ENCODE peak calls at places on chromosomes 6 and 20, in nine cellular contexts. Y is transverse colon, O is hepatocyte, Q is spleen, K is fibroblast of lung, P is colonic mucosa, R is esophagus squamous epithelium, I is fibroblast of villous mesenchyme, C is A673. N is an unnamed sample.

GRCh38 chr6:41713161-41713649 is 22.2 kb downstream of the TFEB start:
- DNase-seq in R (no peak), P (no peak), Y (no peak), C (no peak), O (no peak), Q (no peak), K (peak), I (peak), N (peak)

GRCh38 chr6:47700051-47700450 is 1.7 kb downstream of the ADGRF4 start:
- DNase-seq in O (peak), I (peak), K (peak), C (no peak), Y (no peak), Q (no peak), P (no peak), R (no peak), N (peak)

GRCh38 chr6:150118642-150119041 is 24.2 kb upstream of the PPP1R14C start:
- DNase-seq in O (no peak), Y (no peak), P (no peak), C (no peak), I (no peak), R (no peak), K (no peak), Q (no peak), N (no peak)

GRCh38 chr6:139967497-139967896 is 593.0 kb upstream of the CITED2 start:
- DNase-seq in K (peak), Y (no peak), I (no peak), R (no peak), P (no peak), O (no peak), Q (no peak), C (no peak), N (peak)

GRCh38 chr6:37316071-37316470 is 37.7 kb upstream of the RNF8 start:
- DNase-seq in R (no peak), C (no peak), O (no peak), I (no peak), Y (no peak), P (no peak), Q (no peak), K (peak), N (no peak)

GRCh38 chr20:61308171-61308795 is 56.2 kb downstream of the CDH4 start:
- DNase-seq in Y (no peak), O (no peak), I (no peak), P (no peak), C (no peak), Q (peak), K (peak), R (no peak), N (no peak)

GRCh38 chr6:158409451-158409850 is 97.2 kb downstream of the TULP4 start:
- DNase-seq in Q (no peak), C (peak), I (peak), P (no peak), O (no peak), Y (no peak), R (no peak), K (peak), N (peak)

GRCh38 chr20:60490184-60490583 is 532.0 kb downstream of the CDH26 start:
- DNase-seq in Y (no peak), O (no peak), R (no peak), Q (no peak), P (no peak), I (no peak), K (no peak), C (no peak), N (no peak)

GRCh38 chr20:36631651-36632050 is 14.3 kb downstream of the SLA2 start:
- DNase-seq in P (no peak), K (no peak), Y (no peak), I (no peak), C (no peak), Q (no peak), O (no peak), R (no peak), N (peak)

GRCh38 chr6:62150048-62150663 is 135.9 kb downstream of the KHDRBS2 start:
- DNase-seq in R (no peak), I (peak), C (peak), Q (no peak), K (peak), O (peak), Y (no peak), P (peak), N (peak)

GRCh38 chr6:150243620-150244314 is 100.9 kb downstream of the PPP1R14C start:
- DNase-seq in C (no peak), K (peak), Y (no peak), P (no peak), R (no peak), I (peak), O (no peak), Q (no peak), N (no peak)

GRCh38 chr6:129744880-129745237 is 34.9 kb upstream of the ARHGAP18 start:
- DNase-seq in I (no peak), K (no peak), C (no peak), Y (no peak), Q (no peak), O (no peak), R (no peak), P (no peak), N (no peak)

GRCh38 chr6:154499854-154500589 is 10.5 kb downstream of the CNKSR3 start:
- DNase-seq in R (no peak), K (no peak), Y (no peak), P (no peak), O (no peak), I (no peak), C (no peak), Q (no peak), N (no peak)

GRCh38 chr6:9204171-9204570 is 768.8 kb upstream of the SLC35B3 start:
- DNase-seq in Y (no peak), O (no peak), R (no peak), C (peak), Q (no peak), I (peak), P (no peak), K (peak), N (peak)

GRCh38 chr20:32995802-32996201 is 8.4 kb downstream of the SUN5 start:
- DNase-seq in C (no peak), O (no peak), Y (no peak), K (no peak), I (no peak), R (no peak), Q (no peak), P (no peak), N (no peak)
- TF ChIP-seq CTCF in C (peak), O (no peak), Y (no peak), K (no peak), I (no peak), R (no peak), Q (no peak), P (no peak), N (no peak)

GRCh38 chr20:44053046-44053445 is 133.9 kb downstream of the JPH2 start:
- DNase-seq in R (no peak), K (no peak), Q (no peak), Y (no peak), C (no peak), I (no peak), O (no peak), P (no peak), N (no peak)
- H3K4me3 ChIP-seq in R (no peak), K (no peak), Q (no peak), Y (no peak), C (no peak), I (no peak), O (no peak), P (no peak), N (no peak)

GRCh38 chr6:95145457-95145856 is 431.9 kb upstream of the MANEA start:
- DNase-seq in C (no peak), I (no peak), O (no peak), K (no peak), Q (no peak), R (no peak), Y (no peak), P (no peak), N (no peak)

GRCh38 chr6:95142661-95143060 is 434.7 kb upstream of the MANEA start:
- DNase-seq in C (no peak), K (no peak), R (no peak), O (no peak), Y (no peak), P (no peak), I (no peak), Q (no peak), N (no peak)

GRCh38 chr6:95142101-95142500 is 435.2 kb upstream of the MANEA start:
- DNase-seq in Y (no peak), C (no peak), Q (no peak), O (no peak), K (no peak), I (no peak), R (no peak), P (no peak), N (no peak)

DNA sequence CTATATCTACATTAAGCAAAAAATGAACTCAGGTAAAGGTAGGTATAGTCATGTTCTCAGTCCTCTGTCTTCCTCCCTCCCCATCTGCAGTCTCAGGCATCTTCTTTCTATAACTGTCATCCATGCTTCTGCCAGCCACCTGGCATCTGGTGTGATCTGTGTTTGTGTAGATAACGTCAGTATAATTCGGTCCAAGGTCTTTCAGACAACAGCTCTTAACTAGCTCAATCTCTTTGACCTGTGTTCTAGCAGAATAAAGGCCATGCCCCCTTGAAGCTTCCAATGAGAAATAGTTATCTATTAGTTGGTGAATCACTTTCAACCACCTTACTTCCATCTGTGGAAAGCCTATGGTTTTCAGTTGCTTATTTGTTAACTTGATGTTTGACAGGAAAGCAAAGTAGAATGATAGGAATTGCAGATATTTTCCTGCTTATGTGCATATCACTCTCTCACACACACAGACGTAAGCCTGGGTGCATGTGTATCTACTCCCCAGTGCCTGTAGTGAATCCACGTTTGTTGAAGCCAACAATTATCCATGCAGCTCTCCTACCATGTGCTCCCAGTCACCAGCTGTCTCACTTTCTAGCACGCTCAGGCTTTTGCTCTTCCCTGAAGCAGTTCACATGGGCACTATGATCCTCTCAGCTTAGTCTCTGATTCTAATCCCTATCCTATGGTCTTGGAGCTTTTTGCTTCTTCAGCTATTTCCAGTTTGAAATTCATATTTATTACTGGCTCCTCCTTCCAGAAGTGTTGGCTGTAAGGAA is 433.7 kb upstream of the MANEA start:
- DNase-seq in I (no peak), O (no peak), R (no peak), P (no peak), Y (no peak), Q (no peak), K (no peak), C (no peak), N (no peak)
- TF ChIP-seq CTCF in I (no peak), O (no peak), R (no peak), P (no peak), Y (no peak), Q (no peak), K (no peak), C (no peak), N (no peak)

DNA sequence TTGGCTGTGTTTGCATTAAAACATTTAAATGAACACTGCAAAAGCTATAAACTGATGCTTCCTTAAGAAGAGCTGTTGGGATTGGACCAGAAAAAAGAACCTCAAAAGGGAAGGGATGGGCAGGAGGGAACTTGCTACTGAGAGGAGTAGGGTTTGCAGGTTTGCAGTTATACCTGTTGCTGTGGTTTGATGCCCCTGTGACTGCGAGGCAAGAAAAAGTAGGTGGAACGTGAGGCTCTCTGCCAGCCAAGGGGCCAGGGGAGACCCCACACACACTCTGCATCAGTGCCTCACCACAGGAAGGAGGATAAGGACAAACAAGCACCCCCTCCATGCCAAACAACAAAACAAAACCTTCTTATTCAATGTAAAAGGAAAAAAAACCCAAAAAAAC is 197.1 kb downstream of the BCAS1 start:
- DNase-seq in C (no peak), K (no peak), P (no peak), Q (no peak), R (no peak), Y (no peak), O (no peak), I (no peak), N (no peak)
- H3K4me3 ChIP-seq in C (no peak), K (no peak), P (no peak), Q (no peak), R (no peak), Y (no peak), O (no peak), I (no peak), N (no peak)

N was measured in cardiac fibroblast.